ENCODE peak calls at places on chromosomes 3 and 15, in eight cellular contexts. One of them, this sample, is unnamed.

GRCh38 chr3:183328164-183328563 is 75.1 kb downstream of the B3GNT5 start:
- DNase-seq in AG09319: no peak
- DNase-seq in chondrocyte: no peak
- DNase-seq in fibroblast of mammary gland: peak; percentile 39
- DNase-seq in fibroblast of villous mesenchyme: no peak
- DNase-seq in BJ: no peak
- DNase-seq in neural crest cell: no peak
- DNase-seq in heart left ventricle: no peak
- DNase-seq in this sample: no peak

GRCh38 chr15:47517737-47518136 is 199.6 kb upstream of the SEMA6D start:
- DNase-seq in neural crest cell: no peak
- DNase-seq in chondrocyte: no peak
- DNase-seq in heart left ventricle: no peak
- DNase-seq in AG09319: no peak
- DNase-seq in fibroblast of mammary gland: peak; percentile 59
- DNase-seq in BJ: no peak
- DNase-seq in fibroblast of villous mesenchyme: peak; percentile 63
- DNase-seq in this sample: no peak

GRCh38 chr15:71559616-71560015 is 250.7 kb upstream of the NR2E3 start:
- DNase-seq in fibroblast of mammary gland: no peak
- DNase-seq in heart left ventricle: no peak
- DNase-seq in chondrocyte: no peak
- DNase-seq in fibroblast of villous mesenchyme: no peak
- DNase-seq in neural crest cell: no peak
- DNase-seq in AG09319: no peak
- DNase-seq in BJ: no peak
- DNase-seq in this sample: no peak

GRCh38 chr15:67768592-67768991 is 56.7 kb upstream of the SKOR1 start:
- DNase-seq in fibroblast of mammary gland: no peak
- DNase-seq in neural crest cell: no peak
- DNase-seq in heart left ventricle: no peak
- DNase-seq in AG09319: no peak
- DNase-seq in fibroblast of villous mesenchyme: no peak
- DNase-seq in BJ: no peak
- DNase-seq in chondrocyte: no peak
- DNase-seq in this sample: no peak

GRCh38 chr15:62253294-62253693 is 88.2 kb upstream of the C2CD4B start:
- DNase-seq in fibroblast of mammary gland: no peak
- DNase-seq in BJ: no peak
- DNase-seq in fibroblast of villous mesenchyme: no peak
- DNase-seq in AG09319: no peak
- DNase-seq in heart left ventricle: no peak
- DNase-seq in chondrocyte: no peak
- DNase-seq in neural crest cell: no peak
- DNase-seq in this sample: no peak

GRCh38 chr15:70252056-70252935 is 154.6 kb upstream of the TLE3 start:
- DNase-seq in AG09319: no peak
- DNase-seq in fibroblast of mammary gland: no peak
- DNase-seq in neural crest cell: no peak
- DNase-seq in chondrocyte: peak; percentile 75
- DNase-seq in fibroblast of villous mesenchyme: no peak
- DNase-seq in BJ: no peak
- DNase-seq in heart left ventricle: no peak
- DNase-seq in this sample: no peak

GRCh38 chr15:58873267-58873666 is 60.2 kb downstream of the SLTM start:
- DNase-seq in BJ: peak; percentile 12
- DNase-seq in neural crest cell: no peak
- DNase-seq in chondrocyte: no peak
- DNase-seq in fibroblast of villous mesenchyme: peak; percentile 19
- DNase-seq in heart left ventricle: no peak
- DNase-seq in fibroblast of mammary gland: peak; percentile 93
- DNase-seq in AG09319: peak; percentile 24
- DNase-seq in this sample: peak; percentile 60

GRCh38 chr15:45378149-45378912 is at the start of gene GATM:
- DNase-seq in BJ: peak; percentile 30
- DNase-seq in heart left ventricle: peak; percentile 92
- DNase-seq in AG09319: peak; percentile 42
- DNase-seq in neural crest cell: peak; percentile 64
- DNase-seq in fibroblast of mammary gland: peak; percentile 78
- DNase-seq in chondrocyte: peak; percentile 86
- DNase-seq in fibroblast of villous mesenchyme: peak; percentile 79
- DNase-seq in this sample: peak; percentile 78

GRCh38 chr3:149080699-149081091 is 5.6 kb downstream of the HLTF start:
- DNase-seq in BJ: no peak
- DNase-seq in fibroblast of villous mesenchyme: peak; percentile 28
- DNase-seq in fibroblast of mammary gland: peak; percentile 67
- DNase-seq in AG09319: no peak
- DNase-seq in chondrocyte: no peak
- DNase-seq in neural crest cell: no peak
- DNase-seq in heart left ventricle: no peak
- DNase-seq in this sample: peak; percentile 26

GRCh38 chr3:186413615-186414415 is 51.8 kb upstream of the DGKG start:
- DNase-seq in heart left ventricle: peak; percentile 62
- DNase-seq in fibroblast of villous mesenchyme: no peak
- DNase-seq in chondrocyte: no peak
- DNase-seq in AG09319: no peak
- DNase-seq in neural crest cell: no peak
- DNase-seq in BJ: no peak
- DNase-seq in fibroblast of mammary gland: peak; percentile 64
- DNase-seq in this sample: no peak

GRCh38 chr15:69718916-69719315 is 266.3 kb downstream of the RPLP1 start:
- DNase-seq in fibroblast of mammary gland: no peak
- DNase-seq in heart left ventricle: peak; percentile 53
- DNase-seq in BJ: no peak
- DNase-seq in fibroblast of villous mesenchyme: no peak
- DNase-seq in AG09319: no peak
- DNase-seq in chondrocyte: no peak
- DNase-seq in neural crest cell: no peak
- DNase-seq in this sample: no peak

GRCh38 chr3:119034256-119035013 is at the start of gene IGSF11:
- DNase-seq in chondrocyte: no peak
- DNase-seq in fibroblast of villous mesenchyme: peak; percentile 31
- DNase-seq in AG09319: no peak
- DNase-seq in heart left ventricle: peak; percentile 65
- DNase-seq in fibroblast of mammary gland: peak; percentile 24
- DNase-seq in BJ: no peak
- DNase-seq in neural crest cell: peak; percentile 75
- DNase-seq in this sample: no peak

GRCh38 chr15:51735611-51736010 is 1.8 kb downstream of the LYSMD2 start:
- DNase-seq in fibroblast of mammary gland: no peak
- DNase-seq in neural crest cell: no peak
- DNase-seq in AG09319: no peak
- DNase-seq in heart left ventricle: no peak
- DNase-seq in BJ: no peak
- DNase-seq in chondrocyte: no peak
- DNase-seq in fibroblast of villous mesenchyme: no peak
- DNase-seq in this sample: no peak

GRCh38 chr3:38960042-38960622 is 91.6 kb downstream of the SCN11A start:
- DNase-seq in neural crest cell: no peak
- DNase-seq in chondrocyte: no peak
- DNase-seq in fibroblast of mammary gland: peak; percentile 11
- DNase-seq in BJ: no peak
- DNase-seq in fibroblast of villous mesenchyme: no peak
- DNase-seq in AG09319: peak; percentile 11
- DNase-seq in heart left ventricle: no peak
- DNase-seq in this sample: no peak

GRCh38 chr3:59338934-59339333 is 289.1 kb upstream of the CFAP20DC start:
- DNase-seq in chondrocyte: no peak
- DNase-seq in BJ: no peak
- DNase-seq in fibroblast of villous mesenchyme: no peak
- DNase-seq in fibroblast of mammary gland: no peak
- DNase-seq in heart left ventricle: no peak
- DNase-seq in neural crest cell: no peak
- DNase-seq in AG09319: no peak
- DNase-seq in this sample: no peak

GRCh38 chr15:36363335-36363734 is 216.1 kb upstream of the CDIN1 start:
- DNase-seq in neural crest cell: no peak
- DNase-seq in fibroblast of mammary gland: peak; percentile 84
- DNase-seq in chondrocyte: no peak
- DNase-seq in BJ: peak; percentile 40
- DNase-seq in AG09319: no peak
- DNase-seq in fibroblast of villous mesenchyme: peak; percentile 41
- DNase-seq in heart left ventricle: no peak
- DNase-seq in this sample: peak; percentile 6

GRCh38 chr15:52200831-52201365 is 9.7 kb upstream of the GNB5 start:
- DNase-seq in fibroblast of villous mesenchyme: no peak
- DNase-seq in neural crest cell: no peak
- DNase-seq in fibroblast of mammary gland: no peak
- DNase-seq in chondrocyte: no peak
- DNase-seq in heart left ventricle: no peak
- DNase-seq in AG09319: no peak
- DNase-seq in BJ: no peak
- DNase-seq in this sample: no peak

DNA sequence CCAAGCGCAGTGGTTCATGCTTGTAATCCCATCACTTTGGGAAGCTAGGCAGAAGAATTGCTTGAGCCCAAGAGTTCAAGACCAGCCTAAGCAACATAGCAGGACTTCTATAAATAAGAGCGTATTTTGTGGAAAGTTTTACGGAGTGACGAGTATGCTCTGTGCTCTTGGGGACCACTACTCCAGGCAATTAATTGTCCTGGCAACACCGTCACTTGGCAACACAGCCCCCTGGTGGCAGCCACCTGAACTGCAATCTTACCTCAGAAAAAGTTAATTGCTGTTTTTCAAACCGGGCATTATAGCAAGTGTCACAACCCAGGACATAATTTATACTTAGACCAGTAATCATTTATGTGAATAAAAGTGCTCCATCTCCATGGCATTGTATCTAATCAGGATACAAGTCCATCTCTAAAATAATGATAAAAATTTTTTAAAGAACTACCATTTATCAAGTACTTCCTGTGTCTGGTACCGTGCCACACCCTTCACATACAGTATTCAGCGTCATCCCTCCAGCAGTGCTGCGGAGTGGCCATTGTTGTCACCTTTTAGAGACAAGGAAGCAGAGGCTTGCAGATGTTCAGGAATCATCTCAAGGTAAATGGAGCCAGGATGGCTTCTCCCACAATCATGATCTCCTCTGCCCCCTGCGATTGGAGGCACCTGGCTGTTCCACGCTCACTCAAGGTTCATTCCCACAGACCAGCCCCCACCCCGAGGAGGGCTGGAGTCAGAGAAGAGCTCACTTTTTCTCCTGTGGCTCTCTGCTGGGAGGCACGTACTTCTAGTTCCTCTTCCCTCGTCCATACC is 34.5 kb downstream of the PLA2G4D start:
- DNase-seq in AG09319: no peak
- DNase-seq in BJ: no peak
- DNase-seq in heart left ventricle: no peak
- DNase-seq in chondrocyte: no peak
- DNase-seq in fibroblast of villous mesenchyme: peak; percentile 51
- DNase-seq in neural crest cell: peak; percentile 74
- DNase-seq in fibroblast of mammary gland: peak; percentile 46
- DNase-seq in this sample: peak; percentile 7
- TF ChIP-seq CTCF in AG09319: peak; percentile 85
- TF ChIP-seq CTCF in BJ: peak; percentile 89
- TF ChIP-seq CTCF in heart left ventricle: peak; percentile 80
- TF ChIP-seq CTCF in chondrocyte: peak; percentile 92
- TF ChIP-seq CTCF in fibroblast of villous mesenchyme: peak; percentile 90
- TF ChIP-seq CTCF in neural crest cell: peak; percentile 92
- TF ChIP-seq CTCF in fibroblast of mammary gland: peak; percentile 87
- TF ChIP-seq CTCF in this sample: peak; percentile 99

DNA sequence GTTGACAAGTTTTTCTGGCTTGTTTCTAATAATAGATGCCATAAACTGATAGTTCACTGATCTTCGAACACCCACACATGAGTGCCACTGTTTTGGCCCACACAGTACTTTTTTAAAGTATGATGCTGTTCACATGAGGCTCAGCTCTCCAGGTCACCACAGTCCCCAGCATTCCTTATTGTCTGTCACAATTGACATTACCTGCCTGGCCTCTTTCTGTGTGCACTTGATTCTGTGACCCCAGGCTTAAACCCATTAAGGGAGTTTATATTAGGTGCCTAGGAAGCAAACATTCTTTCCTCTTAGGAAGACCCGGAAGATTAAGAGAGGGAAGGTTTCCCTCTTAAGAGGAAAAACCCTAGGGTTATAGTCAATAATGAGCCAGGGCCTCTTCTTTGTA is 24.2 kb upstream of the LRRFIP2 start:
- DNase-seq in fibroblast of mammary gland: no peak
- DNase-seq in BJ: no peak
- DNase-seq in fibroblast of villous mesenchyme: no peak
- DNase-seq in neural crest cell: no peak
- DNase-seq in AG09319: no peak
- DNase-seq in heart left ventricle: no peak
- DNase-seq in chondrocyte: no peak
- DNase-seq in this sample: no peak
- TF ChIP-seq CTCF in fibroblast of mammary gland: no peak
- TF ChIP-seq CTCF in BJ: no peak
- TF ChIP-seq CTCF in fibroblast of villous mesenchyme: no peak
- TF ChIP-seq CTCF in neural crest cell: no peak
- TF ChIP-seq CTCF in AG09319: no peak
- TF ChIP-seq CTCF in heart left ventricle: no peak
- TF ChIP-seq CTCF in chondrocyte: no peak
- TF ChIP-seq CTCF in this sample: no peak

GRCh38 chr3:196994056-196994455 is 25.4 kb upstream of the PIGZ start:
- DNase-seq in chondrocyte: peak; percentile 68
- DNase-seq in heart left ventricle: no peak
- DNase-seq in AG09319: no peak
- DNase-seq in fibroblast of villous mesenchyme: no peak
- DNase-seq in BJ: no peak
- DNase-seq in neural crest cell: no peak
- DNase-seq in fibroblast of mammary gland: no peak
- DNase-seq in this sample: no peak

GRCh38 chr3:196989721-196990262 is 21.2 kb upstream of the PIGZ start:
- DNase-seq in heart left ventricle: peak; percentile 30
- DNase-seq in chondrocyte: peak; percentile 92
- DNase-seq in AG09319: no peak
- DNase-seq in fibroblast of mammary gland: peak; percentile 63
- DNase-seq in BJ: no peak
- DNase-seq in fibroblast of villous mesenchyme: no peak
- DNase-seq in neural crest cell: no peak
- DNase-seq in this sample: no peak

GRCh38 chr3:196992461-196993065 is 23.9 kb upstream of the PIGZ start:
- DNase-seq in heart left ventricle: peak; percentile 6
- DNase-seq in fibroblast of villous mesenchyme: no peak
- DNase-seq in chondrocyte: peak; percentile 66
- DNase-seq in AG09319: no peak
- DNase-seq in neural crest cell: no peak
- DNase-seq in BJ: no peak
- DNase-seq in fibroblast of mammary gland: no peak
- DNase-seq in this sample: no peak

GRCh38 chr3:196990654-196991053 is 22.0 kb upstream of the PIGZ start:
- DNase-seq in heart left ventricle: peak; percentile 11
- DNase-seq in fibroblast of villous mesenchyme: no peak
- DNase-seq in AG09319: no peak
- DNase-seq in neural crest cell: no peak
- DNase-seq in BJ: no peak
- DNase-seq in chondrocyte: peak; percentile 75
- DNase-seq in fibroblast of mammary gland: no peak
- DNase-seq in this sample: no peak

GRCh38 chr3:196991581-196992460 is 23.2 kb upstream of the PIGZ start:
- DNase-seq in chondrocyte: peak; percentile 72
- DNase-seq in fibroblast of villous mesenchyme: no peak
- DNase-seq in neural crest cell: no peak
- DNase-seq in heart left ventricle: peak; percentile 13
- DNase-seq in fibroblast of mammary gland: no peak
- DNase-seq in AG09319: no peak
- DNase-seq in BJ: no peak
- DNase-seq in this sample: no peak
- TF ChIP-seq CTCF in chondrocyte: no peak
- TF ChIP-seq CTCF in fibroblast of villous mesenchyme: no peak
- TF ChIP-seq CTCF in neural crest cell: no peak
- TF ChIP-seq CTCF in heart left ventricle: no peak
- TF ChIP-seq CTCF in fibroblast of mammary gland: no peak
- TF ChIP-seq CTCF in AG09319: no peak
- TF ChIP-seq CTCF in BJ: peak; percentile 9
- TF ChIP-seq CTCF in this sample: no peak

GRCh38 chr15:42591238-42591936 is 16.0 kb downstream of the STARD9 start:
- DNase-seq in AG09319: no peak
- DNase-seq in fibroblast of mammary gland: peak; percentile 52
- DNase-seq in BJ: no peak
- DNase-seq in heart left ventricle: no peak
- DNase-seq in chondrocyte: no peak
- DNase-seq in neural crest cell: no peak
- DNase-seq in fibroblast of villous mesenchyme: peak; percentile 34
- DNase-seq in this sample: peak; percentile 67
- TF ChIP-seq CTCF in AG09319: peak; percentile 17
- TF ChIP-seq CTCF in fibroblast of mammary gland: peak; percentile 32
- TF ChIP-seq CTCF in BJ: peak; percentile 40
- TF ChIP-seq CTCF in heart left ventricle: no peak
- TF ChIP-seq CTCF in chondrocyte: peak; percentile 71
- TF ChIP-seq CTCF in neural crest cell: peak; percentile 46
- TF ChIP-seq CTCF in fibroblast of villous mesenchyme: peak; percentile 37
- TF ChIP-seq CTCF in this sample: peak; percentile 69